ENCODE peak calls at places on chromosomes 5 and 9, in seven cellular contexts. A is HFF-Myc, T is cardiac fibroblast, P is heart left ventricle, D is AG10803, X is A549, N is GM12865. Q is an unnamed sample.

GRCh38 chr5:126594077-126594476 is 942 bp downstream of the ALDH7A1 start:
- DNase-seq in P (no peak), A (no peak), D (peak), X (no peak), N (no peak), T (peak), Q (no peak)

GRCh38 chr5:174951151-174951780 is 226.9 kb downstream of the MSX2 start:
- DNase-seq in T (peak), P (peak), X (peak), A (peak), N (peak), D (peak), Q (peak)

GRCh38 chr5:66810151-66810550 is 214.0 kb downstream of the MAST4 start:
- DNase-seq in P (no peak), A (no peak), X (no peak), T (no peak), N (no peak), D (no peak), Q (no peak)

GRCh38 chr5:38556599-38557308 is at the start of gene LIFR:
- DNase-seq in T (peak), D (peak), X (peak), A (peak), N (peak), P (peak), Q (peak)

GRCh38 chr9:114806571-114806970 is 732 bp upstream of the TNFSF15 start:
- DNase-seq in P (no peak), A (no peak), N (no peak), X (no peak), T (no peak), D (no peak), Q (no peak)

GRCh38 chr5:95081500-95082355 is 203.2 kb downstream of the MCTP1 start:
- DNase-seq in X (peak), N (peak), A (peak), D (peak), P (peak), T (peak), Q (peak)

GRCh38 chr9:136339173-136339957 is 12.0 kb downstream of the GPSM1 start:
- DNase-seq in D (peak), N (peak), X (peak), P (peak), T (peak), A (no peak), Q (peak)

GRCh38 chr5:163458778-163459405 is 1.0 kb downstream of the NUDCD2 start:
- DNase-seq in N (no peak), A (no peak), X (no peak), P (no peak), D (no peak), T (no peak), Q (no peak)

GRCh38 chr9:37943329-37944265 is 39.7 kb upstream of the SLC25A51 start:
- DNase-seq in D (peak), N (no peak), X (no peak), A (peak), T (peak), P (peak), Q (peak)

GRCh38 chr5:116810937-116811336 is 236.3 kb upstream of the SEMA6A start:
- DNase-seq in P (no peak), A (no peak), D (no peak), X (no peak), T (no peak), N (no peak), Q (no peak)

GRCh38 chr5:143404416-143405062 is 1.1 kb upstream of the NR3C1 start:
- DNase-seq in D (peak), A (peak), X (peak), N (peak), P (peak), T (peak), Q (peak)

GRCh38 chr5:4411664-4412063 is 728.5 kb upstream of the ADAMTS16 start:
- DNase-seq in P (no peak), N (no peak), X (no peak), A (no peak), T (no peak), D (no peak), Q (no peak)

GRCh38 chr5:131252824-131253171 is 11.1 kb upstream of the CDC42SE2 start:
- DNase-seq in N (peak), A (no peak), D (no peak), X (no peak), P (peak), T (no peak), Q (no peak)

GRCh38 chr9:6552738-6553121 is 92.8 kb downstream of the GLDC start:
- DNase-seq in X (no peak), P (no peak), N (no peak), D (no peak), A (no peak), T (peak), Q (no peak)

GRCh38 chr5:179964015-179964414 is 56.3 kb upstream of the TBC1D9B start:
- DNase-seq in T (no peak), X (no peak), A (no peak), P (no peak), D (no peak), N (no peak), Q (no peak)

GRCh38 chr5:68225188-68225910 is 9.8 kb downstream of the PIK3R1 start:
- DNase-seq in D (peak), P (peak), X (no peak), N (no peak), A (no peak), T (peak), Q (peak)

GRCh38 chr5:150778103-150778516 is 447 bp upstream of the SMIM3 start:
- DNase-seq in N (no peak), A (no peak), X (no peak), D (no peak), T (peak), P (no peak), Q (no peak)

GRCh38 chr9:78567693-78568092 is 270.8 kb downstream of the PSAT1 start:
- DNase-seq in D (no peak), X (no peak), A (no peak), N (no peak), P (no peak), T (no peak), Q (no peak)

GRCh38 chr5:77322406-77322805 is 111.9 kb downstream of the PDE8B start:
- DNase-seq in N (no peak), P (no peak), A (no peak), D (no peak), X (no peak), T (no peak), Q (no peak)

GRCh38 chr5:67493676-67494075 is 297.1 kb upstream of the CD180 start:
- DNase-seq in P (peak), T (peak), X (no peak), A (no peak), D (peak), N (peak), Q (no peak)

GRCh38 chr5:79560774-79561524 is 47.0 kb upstream of the HOMER1 start:
- DNase-seq in T (no peak), A (no peak), D (peak), N (peak), X (no peak), P (no peak), Q (no peak)

GRCh38 chr5:1432296-1432695 is 12.9 kb downstream of the SLC6A3 start:
- DNase-seq in N (no peak), P (no peak), D (no peak), X (no peak), T (no peak), A (no peak), Q (no peak)

GRCh38 chr9:19148170-19148569 is 20.9 kb upstream of the PLIN2 start:
- DNase-seq in N (no peak), P (no peak), T (peak), X (no peak), D (no peak), A (no peak), Q (no peak)

GRCh38 chr9:104961238-104961637 is 33.3 kb upstream of the ABCA1 start:
- DNase-seq in X (peak), P (no peak), N (peak), D (no peak), T (peak), A (peak), Q (peak)

GRCh38 chr9:27162045-27162444 is 53.0 kb downstream of the TEK start:
- DNase-seq in T (peak), N (no peak), P (no peak), A (no peak), X (no peak), D (peak), Q (no peak)

GRCh38 chr9:5089737-5090136 is 95.7 kb downstream of the INSL6 start:
- DNase-seq in N (no peak), T (no peak), X (no peak), D (no peak), P (no peak), A (no peak), Q (peak)

GRCh38 chr5:150142800-150143724 is 12.6 kb downstream of the PDGFRB start:
- DNase-seq in X (peak), P (peak), A (no peak), T (peak), D (peak), N (no peak), Q (peak)

GRCh38 chr5:55638455-55638854 is 73.7 kb downstream of the SLC38A9 start:
- DNase-seq in P (no peak), T (peak), X (no peak), A (no peak), N (peak), D (peak), Q (no peak)

GRCh38 chr5:172052454-172053236 is 46.2 kb upstream of the FBXW11 start:
- DNase-seq in P (peak), X (no peak), N (no peak), T (peak), D (peak), A (no peak), Q (peak)

GRCh38 chr9:91945277-91946074 is 4.6 kb downstream of the ROR2 start:
- DNase-seq in P (peak), N (no peak), A (no peak), T (peak), D (peak), X (no peak), Q (no peak)

DNA sequence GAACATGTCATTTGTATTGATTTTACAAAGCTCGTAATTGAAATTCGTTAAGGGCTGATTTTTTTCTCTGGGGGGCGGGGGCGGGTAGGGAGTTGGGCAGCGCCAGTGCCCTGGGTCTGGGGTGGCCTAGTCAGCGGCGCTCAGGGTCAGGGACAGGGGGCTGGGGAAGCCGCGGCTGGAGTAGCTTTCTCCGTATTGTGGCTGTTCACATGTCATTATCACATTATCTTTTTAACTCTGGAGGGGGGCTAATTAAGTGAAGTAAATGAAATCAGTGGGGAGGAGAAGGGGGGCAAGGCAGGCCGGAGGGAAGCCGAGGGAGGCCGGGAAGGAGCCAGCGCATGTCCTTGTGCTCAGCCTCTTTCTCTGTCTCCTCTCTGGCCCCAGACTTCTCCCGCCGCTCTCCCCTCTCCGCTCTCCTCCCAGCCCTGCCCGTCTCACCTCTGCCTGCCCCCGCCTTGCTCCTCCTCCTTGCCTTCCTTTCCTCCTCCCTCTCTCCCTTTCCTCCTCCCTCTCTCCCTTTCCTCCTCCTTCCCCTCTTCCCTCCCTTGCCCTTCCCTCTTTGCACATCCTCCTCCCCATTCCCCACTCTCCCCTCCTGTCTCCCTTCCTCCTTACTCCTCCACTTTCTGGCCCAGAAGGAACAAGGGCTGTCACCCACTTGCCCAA is 38.7 kb downstream of the ASS1 start:
- DNase-seq in D (no peak), P (no peak), A (no peak), T (no peak), X (no peak), N (no peak), Q (no peak)
- H3K4me3 ChIP-seq in D (no peak), P (no peak), A (no peak), T (no peak), X (no peak), N (no peak), Q (no peak)

DNA sequence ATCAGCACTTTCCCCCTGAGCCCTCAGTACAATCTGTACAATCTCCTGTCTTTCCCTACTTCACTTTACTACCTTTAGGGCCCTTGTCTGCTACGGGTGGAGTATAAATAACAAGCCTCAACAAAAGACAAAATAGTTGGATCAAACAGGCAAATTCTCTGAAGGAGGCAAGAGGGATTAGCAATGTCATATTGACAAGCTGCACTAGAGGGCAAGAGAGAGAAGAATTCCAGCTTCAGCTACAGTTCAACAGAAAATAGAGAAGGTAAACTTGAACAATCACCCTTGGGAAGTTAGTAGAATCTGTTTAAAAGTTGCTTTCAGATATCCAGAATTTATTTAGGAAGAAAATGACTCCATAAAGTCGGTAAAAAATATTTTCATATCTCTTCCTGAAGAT is 68.4 kb upstream of the IZUMO3 start:
- DNase-seq in P (no peak), D (no peak), N (no peak), A (no peak), X (no peak), T (no peak), Q (no peak)
- TF ChIP-seq CTCF in P (no peak), D (no peak), N (no peak), A (no peak), X (no peak), T (no peak), Q (peak)

GRCh38 chr5:31851290-31851689 is 212.4 kb downstream of the PDZD2 start:
- DNase-seq in X (no peak), D (no peak), A (no peak), T (no peak), N (no peak), P (no peak), Q (no peak)

GRCh38 chr5:31845351-31845750 is 206.4 kb downstream of the PDZD2 start:
- DNase-seq in T (no peak), X (no peak), P (no peak), D (peak), A (no peak), N (no peak), Q (no peak)

GRCh38 chr5:31846934-31847333 is 208.0 kb downstream of the PDZD2 start:
- DNase-seq in D (no peak), X (no peak), T (no peak), A (no peak), P (no peak), N (no peak), Q (no peak)

GRCh38 chr5:31844615-31845345 is 205.8 kb downstream of the PDZD2 start:
- DNase-seq in A (no peak), T (no peak), D (no peak), X (no peak), P (no peak), N (no peak), Q (no peak)

DNA sequence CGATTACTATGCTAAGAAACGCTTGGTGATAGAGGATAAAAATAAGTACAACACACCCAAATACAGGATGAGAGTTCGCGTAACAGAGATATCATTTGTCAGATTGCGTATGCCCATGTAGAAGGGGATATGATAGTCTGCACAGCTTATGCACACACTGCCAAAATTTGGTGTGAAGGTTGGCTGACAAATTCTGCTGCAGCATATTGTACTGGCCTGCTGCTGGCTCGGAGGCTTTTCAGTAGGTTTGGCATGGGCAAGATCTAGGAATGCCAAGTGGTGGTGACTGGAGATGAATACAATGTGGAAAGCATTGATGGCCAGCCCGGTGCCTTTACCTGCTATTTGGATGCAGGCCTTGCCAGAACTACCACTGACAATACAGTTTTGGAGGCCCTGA is 208.4 kb downstream of the PDZD2 start:
- DNase-seq in D (no peak), N (no peak), A (no peak), P (peak), T (no peak), X (no peak), Q (no peak)
- H3K4me3 ChIP-seq in D (no peak), N (no peak), A (no peak), P (no peak), T (no peak), X (no peak), Q (no peak)

GRCh38 chr5:111223790-111224560 is at the start of gene CAMK4:
- DNase-seq in P (peak), X (peak), A (peak), T (peak), D (peak), N (peak), Q (peak)
- TF ChIP-seq CTCF in P (no peak), X (no peak), A (peak), T (peak), D (peak), N (peak), Q (peak)

GRCh38 chr5:178469975-178470692 is 120.1 kb downstream of the COL23A1 start:
- DNase-seq in T (no peak), N (no peak), D (no peak), P (no peak), X (no peak), A (no peak), Q (no peak)
- H3K4me3 ChIP-seq in T (no peak), N (no peak), D (no peak), P (no peak), X (no peak), A (no peak), Q (no peak)

DNA sequence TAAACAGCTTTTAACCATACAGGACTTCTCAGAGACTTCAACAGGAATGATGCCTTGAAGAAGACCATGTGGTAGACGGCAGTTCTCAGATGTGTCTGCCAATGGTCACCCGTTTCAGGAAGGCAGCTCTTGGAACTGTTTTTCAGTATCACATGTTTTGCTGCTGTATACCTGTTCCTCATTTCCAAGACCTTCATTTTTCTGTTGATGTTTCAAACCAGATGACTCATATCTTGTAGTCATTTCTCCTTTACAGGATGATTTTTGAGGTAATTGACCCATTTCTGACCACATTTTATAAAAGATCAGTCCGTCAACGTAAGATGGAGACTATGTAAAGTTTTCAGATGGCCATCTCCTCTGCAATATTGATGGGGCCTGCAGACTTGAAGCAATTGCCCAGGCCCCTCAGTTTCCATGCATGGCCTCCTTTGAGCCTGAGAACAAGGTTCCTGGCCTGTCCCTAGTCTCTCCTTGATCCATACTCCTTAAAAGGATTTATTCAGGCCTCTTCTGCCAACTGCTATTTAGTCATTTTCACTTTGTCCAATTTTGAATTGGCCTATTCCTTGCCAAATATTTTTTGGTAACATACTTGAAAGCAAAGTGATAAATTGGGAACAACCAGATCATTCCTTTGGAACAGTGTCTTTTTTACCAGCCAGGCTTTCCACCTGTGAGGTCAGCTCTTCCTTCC is 128.6 kb downstream of the PDZD2 start:
- DNase-seq in A (no peak), X (no peak), P (no peak), N (peak), T (no peak), D (no peak), Q (no peak)
- TF ChIP-seq CTCF in A (no peak), X (no peak), P (no peak), N (no peak), T (no peak), D (no peak), Q (no peak)

DNA sequence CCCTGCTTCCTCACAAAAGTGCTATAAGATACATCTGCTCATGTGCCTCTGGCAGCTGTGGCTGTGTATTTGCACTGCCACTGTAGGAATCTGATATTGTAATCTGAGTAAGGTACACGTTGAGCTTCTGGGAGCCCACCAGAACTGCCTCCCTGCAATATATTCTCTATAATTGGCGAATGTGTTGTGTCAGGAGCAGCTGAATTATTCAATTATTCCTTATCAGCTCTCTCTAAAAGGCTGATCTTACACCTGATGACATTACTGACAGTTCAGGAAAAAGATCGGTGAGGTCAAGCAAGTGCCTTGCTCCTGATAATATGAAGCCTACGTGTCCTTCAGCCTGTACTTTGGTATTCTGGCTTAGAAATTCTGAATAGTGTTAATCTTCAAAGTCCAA is 1015.0 kb downstream of the CDH9 start:
- DNase-seq in D (no peak), T (no peak), X (no peak), N (no peak), P (no peak), A (no peak), Q (no peak)
- H3K4me3 ChIP-seq in D (no peak), T (no peak), X (no peak), N (no peak), P (no peak), A (no peak), Q (no peak)

DNA sequence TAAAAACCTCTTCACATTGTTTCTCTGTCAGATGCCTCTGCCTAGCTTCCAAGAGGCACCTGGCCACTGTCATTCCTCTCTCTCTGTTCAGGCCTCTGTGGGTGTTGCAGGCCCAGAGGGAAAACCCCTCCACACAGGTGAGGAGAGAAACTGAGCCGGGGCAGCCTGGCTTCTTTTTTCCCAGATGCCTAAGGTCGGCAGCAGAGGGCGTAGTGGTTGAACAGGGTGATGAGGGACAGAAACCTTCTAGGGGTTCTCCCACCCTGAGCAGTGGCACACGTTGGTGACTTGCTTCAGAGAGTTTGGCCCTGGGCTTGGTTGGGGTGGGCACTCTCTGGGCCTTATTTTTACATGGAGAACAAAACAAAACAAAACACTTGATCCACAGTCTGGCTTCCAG is 12.2 kb downstream of the IL9 start:
- DNase-seq in X (no peak), P (no peak), N (peak), T (no peak), D (no peak), A (no peak), Q (no peak)
- TF ChIP-seq CTCF in X (peak), P (no peak), N (peak), T (peak), D (peak), A (no peak), Q (peak)

GRCh38 chr5:107529618-107530017 is 141.1 kb downstream of the EFNA5 start:
- DNase-seq in A (no peak), X (no peak), D (no peak), P (no peak), N (no peak), T (no peak), Q (no peak)
- H3K4me3 ChIP-seq in A (no peak), X (no peak), D (no peak), P (no peak), N (no peak), T (no peak), Q (no peak)